ENCODE peak calls at places on chromosomes 5 and 9, in nine cellular contexts. G, D, R, P, C, J, Y, Q and U are unnamed samples.

GRCh38 chr9:79769476-79770275 is 197.9 kb downstream of the TLE4 start:
- DNase-seq in G (no peak), D (no peak), R (no peak), P (no peak), C (no peak), J (no peak), Y (no peak), Q (no peak), U (peak; percentile 10)

GRCh38 chr9:108743901-108744371 is 111.8 kb downstream of the ACTL7B start:
- DNase-seq in G (no peak), D (peak; percentile 73), R (peak; percentile 71), P (no peak), C (no peak), J (peak; percentile 59), Y (no peak), Q (peak; percentile 34), U (peak; percentile 14)

GRCh38 chr9:100426532-100427365 is at the start of gene MSANTD3:
- DNase-seq in G (peak; percentile 61), D (peak; percentile 93), R (no peak), P (peak; percentile 74), C (peak; percentile 84), J (peak; percentile 76), Y (peak; percentile 89), Q (peak; percentile 90), U (peak; percentile 88)

GRCh38 chr5:95406426-95407093 is 15.4 kb downstream of the FAM81B start:
- DNase-seq in G (no peak), D (no peak), R (no peak), P (no peak), C (peak; percentile 30), J (no peak), Y (no peak), Q (no peak), U (peak; percentile 26)

GRCh38 chr9:130276121-130276520 is 10.6 kb downstream of the HMCN2 start:
- DNase-seq in G (peak; percentile 59), D (no peak), R (no peak), P (no peak), C (no peak), J (no peak), Y (no peak), Q (no peak), U (peak; percentile 32)

GRCh38 chr5:169719360-169720314 is 82.6 kb downstream of the DOCK2 start:
- DNase-seq in G (no peak), D (no peak), R (no peak), P (no peak), C (no peak), J (no peak), Y (no peak), Q (no peak), U (no peak)

GRCh38 chr5:5351288-5352089 is 71.0 kb upstream of the ICE1 start:
- DNase-seq in G (peak; percentile 14), D (peak; percentile 70), R (no peak), P (no peak), C (no peak), J (peak; percentile 34), Y (peak; percentile 51), Q (peak; percentile 67), U (no peak)

GRCh38 chr9:132991351-132992300 is 13.1 kb downstream of the GFI1B start:
- DNase-seq in G (no peak), D (no peak), R (no peak), P (no peak), C (no peak), J (no peak), Y (no peak), Q (no peak), U (no peak)

GRCh38 chr9:21965401-21965951 is 28.7 kb downstream of the CDKN2A start:
- DNase-seq in G (peak; percentile 67), D (peak; percentile 89), R (no peak), P (no peak), C (peak; percentile 68), J (peak; percentile 19), Y (no peak), Q (peak; percentile 81), U (peak; percentile 93)

GRCh38 chr5:80569961-80570786 is at the start of gene ANKRD34B:
- DNase-seq in G (no peak), D (peak; percentile 82), R (no peak), P (peak; percentile 50), C (peak; percentile 10), J (peak; percentile 42), Y (no peak), Q (peak; percentile 34), U (peak; percentile 26)
- H3K27me3 ChIP-seq in G (peaks cover 34% of the 10 kb centered on the region), D (peaks cover 89% of the 10 kb centered on the region), R (peaks cover 48% of the 10 kb centered on the region), P (peaks cover 10% of the 10 kb centered on the region), C (peaks cover 28% of the 10 kb centered on the region), J (peaks cover 25% of the 10 kb centered on the region), Y (peaks cover 69% of the 10 kb centered on the region), Q (peaks cover 72% of the 10 kb centered on the region), U (peaks cover 44% of the 10 kb centered on the region)

GRCh38 chr9:136538599-136539426 is 7.0 kb downstream of the NOTCH1 start:
- DNase-seq in G (no peak), D (no peak), R (no peak), P (peak; percentile 63), C (peak; percentile 83), J (no peak), Y (no peak), Q (no peak), U (no peak)

GRCh38 chr9:136537896-136538598 is 7.8 kb downstream of the NOTCH1 start:
- DNase-seq in G (peak; percentile 42), D (no peak), R (no peak), P (no peak), C (no peak), J (no peak), Y (no peak), Q (no peak), U (peak; percentile 31)

GRCh38 chr9:136536051-136536720 is 9.7 kb downstream of the NOTCH1 start:
- DNase-seq in G (no peak), D (no peak), R (no peak), P (no peak), C (no peak), J (no peak), Y (no peak), Q (no peak), U (no peak)

GRCh38 chr9:136536721-136537241 is 9.1 kb downstream of the NOTCH1 start:
- DNase-seq in G (no peak), D (no peak), R (no peak), P (no peak), C (no peak), J (no peak), Y (no peak), Q (no peak), U (no peak)

DNA sequence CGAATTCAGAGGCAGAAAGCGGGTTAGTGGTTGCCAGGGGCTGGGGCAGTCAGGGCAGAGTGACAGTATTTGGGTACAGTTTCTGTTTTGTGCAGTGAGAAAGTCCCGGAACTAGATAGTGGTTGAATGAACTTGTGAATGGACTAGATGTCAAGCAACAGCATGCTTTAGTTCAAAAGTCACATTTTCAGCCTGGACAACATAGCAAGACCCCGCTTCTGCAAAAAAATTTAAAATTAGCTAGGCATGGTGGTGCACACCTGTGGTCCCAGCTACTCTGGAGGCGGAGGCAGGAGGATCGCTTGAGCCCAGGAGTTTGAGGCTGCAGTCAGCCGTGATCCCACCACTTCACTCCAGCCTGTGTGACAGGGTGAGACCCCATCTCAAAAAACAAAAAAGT is 8.4 kb downstream of the NOTCH1 start:
- DNase-seq in G (no peak), D (no peak), R (no peak), P (no peak), C (no peak), J (no peak), Y (no peak), Q (no peak), U (no peak)
- H4K20me1 ChIP-seq in G (no peaks in the 10 kb centered on the region), D (peaks cover 94% of the 10 kb centered on the region), R (peaks cover 66% of the 10 kb centered on the region), P (no peaks in the 10 kb centered on the region), C (no peaks in the 10 kb centered on the region), J (peaks cover 46% of the 10 kb centered on the region), Y (peaks cover 4% of the 10 kb centered on the region), Q (peaks cover 25% of the 10 kb centered on the region), U (no peaks in the 10 kb centered on the region)

DNA sequence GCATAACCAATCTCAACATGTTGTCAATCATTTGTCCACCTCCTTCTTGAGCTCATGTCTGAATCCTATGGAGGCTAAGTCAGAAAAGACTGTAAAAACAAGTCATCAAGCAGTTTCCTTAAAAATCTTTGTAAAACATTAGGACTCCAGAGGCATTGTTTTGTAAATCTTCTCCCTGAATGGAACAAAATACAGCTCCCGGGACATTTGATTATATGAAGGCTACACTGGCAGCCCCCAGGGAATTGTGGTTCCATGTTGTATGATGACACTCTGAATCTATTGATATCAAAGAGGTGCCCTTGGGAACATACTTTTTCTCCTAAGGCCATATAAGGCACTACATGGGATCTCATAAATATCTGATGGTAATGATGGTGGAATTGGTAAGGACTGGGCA is 83.2 kb upstream of the NUDT12 start:
- DNase-seq in G (no peak), D (no peak), R (no peak), P (no peak), C (no peak), J (no peak), Y (no peak), Q (no peak), U (no peak)
- H3K27me3 ChIP-seq in G (no peaks in the 10 kb centered on the region), D (no peaks in the 10 kb centered on the region), R (no peaks in the 10 kb centered on the region), P (no peaks in the 10 kb centered on the region), C (no peaks in the 10 kb centered on the region), J (no peaks in the 10 kb centered on the region), Y (no peaks in the 10 kb centered on the region), Q (no peaks in the 10 kb centered on the region), U (no peaks in the 10 kb centered on the region)

GRCh38 chr5:138529812-138530211 is 13.2 kb downstream of the ETF1 start:
- DNase-seq in G (no peak), D (no peak), R (no peak), P (no peak), C (no peak), J (no peak), Y (no peak), Q (no peak), U (no peak)
- H4K20me1 ChIP-seq in G (peaks cover 1% of the 10 kb centered on the region), D (peaks cover 66% of the 10 kb centered on the region), R (peaks cover 13% of the 10 kb centered on the region), P (peaks cover 21% of the 10 kb centered on the region), C (no peaks in the 10 kb centered on the region), J (peaks cover 8% of the 10 kb centered on the region), Y (peaks cover 14% of the 10 kb centered on the region), Q (peaks cover 76% of the 10 kb centered on the region), U (peaks cover 25% of the 10 kb centered on the region)

GRCh38 chr9:89249001-89249400 is 62.0 kb upstream of the CKS2 start:
- DNase-seq in G (no peak), D (no peak), R (no peak), P (no peak), C (no peak), J (no peak), Y (no peak), Q (no peak), U (no peak)

GRCh38 chr9:89247431-89248370 is 63.3 kb upstream of the CKS2 start:
- DNase-seq in G (peak; percentile 12), D (peak; percentile 63), R (peak; percentile 2), P (no peak), C (peak; percentile 13), J (peak; percentile 35), Y (no peak), Q (peak; percentile 48), U (no peak)

GRCh38 chr9:89243296-89244061 is 64.9 kb upstream of the SHC3 start:
- DNase-seq in G (peak; percentile 9), D (no peak), R (no peak), P (no peak), C (no peak), J (no peak), Y (no peak), Q (peak; percentile 16), U (no peak)

DNA sequence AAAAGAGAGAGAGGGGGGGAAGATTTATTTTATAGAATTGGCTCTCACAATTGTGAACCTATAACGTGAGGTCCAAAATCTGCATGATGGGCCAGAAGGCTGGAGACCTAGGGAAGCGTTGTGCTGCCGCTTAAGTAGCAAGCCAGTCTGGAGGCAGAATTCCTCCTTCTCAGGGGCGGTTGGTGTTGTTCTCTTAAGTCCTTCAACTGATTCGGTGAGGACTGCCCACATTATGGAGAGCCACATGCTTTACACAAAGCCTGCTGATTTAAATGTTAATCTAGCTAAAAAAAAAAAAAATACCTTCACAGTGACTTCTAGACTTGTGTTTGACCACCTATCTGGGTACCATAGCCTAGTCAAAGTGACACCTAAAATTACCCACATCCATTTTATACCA is 64.2 kb upstream of the CKS2 start:
- DNase-seq in G (no peak), D (peak; percentile 31), R (no peak), P (no peak), C (no peak), J (no peak), Y (no peak), Q (no peak), U (no peak)
- H3K27me3 ChIP-seq in G (no peaks in the 10 kb centered on the region), D (no peaks in the 10 kb centered on the region), R (no peaks in the 10 kb centered on the region), P (no peaks in the 10 kb centered on the region), C (no peaks in the 10 kb centered on the region), J (no peaks in the 10 kb centered on the region), Y (no peaks in the 10 kb centered on the region), Q (no peaks in the 10 kb centered on the region), U (no peaks in the 10 kb centered on the region)